ENCODE peak calls at places on chromosome 1, in six cellular contexts. One of them, this sample, is unnamed.

GRCh38 chr1:60952566-60953215 is 129.7 kb upstream of the NFIA start:
- DNase-seq in A673: no peak
- DNase-seq in activated gamma-delta T cell treated with Interleukin-2 at 50 U/mL for 16 hours: no peak
- DNase-seq in stromal cell of bone marrow: no peak
- DNase-seq in psoas muscle: no peak
- DNase-seq in LHCN-M2: peak
- DNase-seq in this sample: no peak

GRCh38 chr1:193799948-193800690 is 613.7 kb upstream of the B3GALT2 start:
- DNase-seq in A673: peak
- DNase-seq in activated gamma-delta T cell treated with Interleukin-2 at 50 U/mL for 16 hours: no peak
- DNase-seq in stromal cell of bone marrow: no peak
- DNase-seq in psoas muscle: no peak
- DNase-seq in LHCN-M2: no peak
- DNase-seq in this sample: no peak

GRCh38 chr1:58804853-58805252 is 21.0 kb upstream of the JUN start:
- DNase-seq in A673: no peak
- DNase-seq in activated gamma-delta T cell treated with Interleukin-2 at 50 U/mL for 16 hours: no peak
- DNase-seq in stromal cell of bone marrow: no peak
- DNase-seq in psoas muscle: no peak
- DNase-seq in LHCN-M2: no peak
- DNase-seq in this sample: no peak

GRCh38 chr1:160024195-160024905 is 7.4 kb downstream of the PIGM start:
- DNase-seq in A673: no peak
- DNase-seq in activated gamma-delta T cell treated with Interleukin-2 at 50 U/mL for 16 hours: no peak
- DNase-seq in stromal cell of bone marrow: no peak
- DNase-seq in psoas muscle: no peak
- DNase-seq in LHCN-M2: no peak
- DNase-seq in this sample: no peak

GRCh38 chr1:171140466-171140865 is 44.6 kb upstream of the FMO2 start:
- DNase-seq in A673: no peak
- DNase-seq in activated gamma-delta T cell treated with Interleukin-2 at 50 U/mL for 16 hours: no peak
- DNase-seq in stromal cell of bone marrow: no peak
- DNase-seq in psoas muscle: peak
- DNase-seq in LHCN-M2: no peak
- DNase-seq in this sample: no peak

GRCh38 chr1:27301582-27302199 is 20.3 kb upstream of the TMEM222 start:
- DNase-seq in A673: no peak
- DNase-seq in activated gamma-delta T cell treated with Interleukin-2 at 50 U/mL for 16 hours: no peak
- DNase-seq in stromal cell of bone marrow: no peak
- DNase-seq in psoas muscle: no peak
- DNase-seq in LHCN-M2: no peak
- DNase-seq in this sample: no peak

GRCh38 chr1:205576805-205577761 is 54.7 kb downstream of the ELK4 start:
- DNase-seq in A673: no peak
- DNase-seq in activated gamma-delta T cell treated with Interleukin-2 at 50 U/mL for 16 hours: no peak
- DNase-seq in stromal cell of bone marrow: no peak
- DNase-seq in psoas muscle: no peak
- DNase-seq in LHCN-M2: no peak
- DNase-seq in this sample: no peak

GRCh38 chr1:99675994-99676393 is 30.1 kb downstream of the PALMD start:
- DNase-seq in A673: no peak
- DNase-seq in activated gamma-delta T cell treated with Interleukin-2 at 50 U/mL for 16 hours: no peak
- DNase-seq in stromal cell of bone marrow: no peak
- DNase-seq in psoas muscle: no peak
- DNase-seq in LHCN-M2: no peak
- DNase-seq in this sample: no peak

GRCh38 chr1:204513117-204513716 is 3.0 kb upstream of the MDM4 start:
- DNase-seq in A673: peak
- DNase-seq in activated gamma-delta T cell treated with Interleukin-2 at 50 U/mL for 16 hours: peak
- DNase-seq in stromal cell of bone marrow: no peak
- DNase-seq in psoas muscle: no peak
- DNase-seq in LHCN-M2: no peak
- DNase-seq in this sample: no peak

GRCh38 chr1:10818262-10819197 is 22.1 kb upstream of the CASZ1 start:
- DNase-seq in A673: no peak
- DNase-seq in activated gamma-delta T cell treated with Interleukin-2 at 50 U/mL for 16 hours: no peak
- DNase-seq in stromal cell of bone marrow: no peak
- DNase-seq in psoas muscle: no peak
- DNase-seq in LHCN-M2: no peak
- DNase-seq in this sample: no peak

GRCh38 chr1:47703981-47704596 is 266.2 kb downstream of the FOXD2 start:
- DNase-seq in A673: peak
- DNase-seq in activated gamma-delta T cell treated with Interleukin-2 at 50 U/mL for 16 hours: no peak
- DNase-seq in stromal cell of bone marrow: no peak
- DNase-seq in psoas muscle: no peak
- DNase-seq in LHCN-M2: peak
- DNase-seq in this sample: peak